ENCODE peak calls at places on chromosomes 2 and 18, in six cellular contexts. S is neuronal stem cell, M is suprapubic skin, H is H9, P is uterus, Y is kidney. W is an unnamed sample. For H3K4me1 and H3K9me3, the result is how much of the 10 kb centered on the place peaks cover.

GRCh38 chr2:150494234-150494913 is 6.9 kb upstream of the RND3 start:
- DNase-seq in S (no peak), M (no peak), H (no peak), P (no peak), Y (no peak), W (no peak)

GRCh38 chr2:161981016-161981415 is 93.0 kb downstream of the DPP4 start:
- DNase-seq in S (no peak), M (no peak), H (no peak), P (no peak), Y (no peak), W (no peak)

GRCh38 chr2:10043906-10044601 is 704 bp downstream of the KLF11 start:
- DNase-seq in S (peak), M (peak), H (peak), P (peak), Y (peak), W (peak)

GRCh38 chr2:214651451-214651850 is 158.0 kb downstream of the BARD1 start:
- DNase-seq in S (no peak), M (no peak), H (no peak), P (no peak), Y (no peak), W (no peak)

GRCh38 chr18:51463483-51464136 is 266.1 kb upstream of the MEX3C start:
- DNase-seq in S (no peak), M (no peak), H (no peak), P (no peak), Y (no peak), W (no peak)

GRCh38 chr2:64259301-64259700 is 115.1 kb upstream of the PELI1 start:
- DNase-seq in S (no peak), M (no peak), H (no peak), P (no peak), Y (no peak), W (no peak)

GRCh38 chr18:44725300-44726096 is 44.8 kb downstream of the SETBP1 start:
- DNase-seq in S (no peak), M (no peak), H (no peak), P (no peak), Y (peak), W (no peak)

GRCh38 chr2:120307482-120307881 is 38.5 kb upstream of the INHBB start:
- DNase-seq in S (no peak), M (no peak), H (no peak), P (peak), Y (no peak), W (no peak)

GRCh38 chr2:61898810-61899209 is 6.7 kb upstream of the COMMD1 start:
- DNase-seq in S (no peak), M (no peak), H (no peak), P (no peak), Y (no peak), W (no peak)

GRCh38 chr2:223967981-223968380 is 10.7 kb downstream of the MRPL44 start:
- DNase-seq in S (no peak), M (no peak), H (no peak), P (no peak), Y (no peak), W (no peak)

GRCh38 chr2:101120124-101120996 is 30.8 kb downstream of the TBC1D8 start:
- DNase-seq in S (no peak), M (peak), H (no peak), P (peak), Y (peak), W (no peak)

GRCh38 chr18:50507120-50507590 is 52.7 kb upstream of the MAPK4 start:
- DNase-seq in S (peak), M (no peak), H (peak), P (no peak), Y (peak), W (no peak)

GRCh38 chr2:182740681-182741080 is 24.6 kb downstream of the DNAJC10 start:
- DNase-seq in S (no peak), M (no peak), H (no peak), P (no peak), Y (no peak), W (no peak)

GRCh38 chr2:37997629-37998028 is 72.5 kb downstream of the RMDN2 start:
- DNase-seq in S (no peak), M (no peak), H (no peak), P (no peak), Y (no peak), W (no peak)

GRCh38 chr18:23560186-23560585 is 26.1 kb downstream of the NPC1 start:
- DNase-seq in S (no peak), M (no peak), H (no peak), P (no peak), Y (no peak), W (no peak)

GRCh38 chr18:62325806-62326645 is 916 bp downstream of the TNFRSF11A start:
- DNase-seq in S (no peak), M (no peak), H (no peak), P (no peak), Y (no peak), W (no peak)

GRCh38 chr2:67215214-67215613 is 181.9 kb upstream of the ETAA1 start:
- DNase-seq in S (no peak), M (no peak), H (peak), P (peak), Y (no peak), W (no peak)

GRCh38 chr2:187232749-187233148 is 215.3 kb downstream of the CALCRL start:
- DNase-seq in S (no peak), M (no peak), H (no peak), P (no peak), Y (no peak), W (no peak)

GRCh38 chr2:68466361-68466777 is 725 bp downstream of the FBXO48 start:
- DNase-seq in S (no peak), M (no peak), H (no peak), P (no peak), Y (no peak), W (no peak)

GRCh38 chr2:46260305-46260704 is 36.9 kb upstream of the EPAS1 start:
- DNase-seq in S (no peak), M (no peak), H (no peak), P (no peak), Y (no peak), W (no peak)

GRCh38 chr2:29187926-29188325 is 72.7 kb downstream of the CLIP4 start:
- DNase-seq in S (no peak), M (no peak), H (no peak), P (no peak), Y (no peak), W (no peak)

GRCh38 chr2:98884658-98885057 is 51.4 kb downstream of the CRACDL start:
- DNase-seq in S (no peak), M (peak), H (no peak), P (no peak), Y (no peak), W (no peak)

GRCh38 chr2:108579631-108580030 is 45.4 kb downstream of the LIMS1 start:
- DNase-seq in S (no peak), M (no peak), H (no peak), P (no peak), Y (peak), W (no peak)

GRCh38 chr2:10211822-10212438 is 89.4 kb downstream of the RRM2 start:
- DNase-seq in S (no peak), M (no peak), H (no peak), P (no peak), Y (no peak), W (no peak)

GRCh38 chr18:24396082-24396623 is 1.5 kb downstream of the OSBPL1A start:
- DNase-seq in S (no peak), M (no peak), H (no peak), P (no peak), Y (no peak), W (no peak)

GRCh38 chr2:75552222-75552621 is 8.5 kb downstream of the EVA1A start:
- DNase-seq in S (no peak), M (no peak), H (no peak), P (no peak), Y (no peak), W (no peak)

GRCh38 chr2:215929602-215930335 is 83.6 kb downstream of the MREG start:
- DNase-seq in S (no peak), M (no peak), H (no peak), P (no peak), Y (no peak), W (no peak)

GRCh38 chr2:54499666-54500065 is 43.5 kb downstream of the SPTBN1 start:
- DNase-seq in S (no peak), M (no peak), H (no peak), P (peak), Y (no peak), W (no peak)

GRCh38 chr2:235728401-235729181 is 234.7 kb downstream of the AGAP1 start:
- DNase-seq in S (no peak), M (no peak), H (no peak), P (no peak), Y (no peak), W (no peak)

GRCh38 chr2:47512581-47513083 is 109.7 kb downstream of the MSH2 start:
- DNase-seq in S (no peak), M (no peak), H (no peak), P (no peak), Y (no peak), W (no peak)

GRCh38 chr2:216287251-216287650 is 85.0 kb downstream of the MARCHF4 start:
- DNase-seq in S (no peak), M (no peak), H (no peak), P (no peak), Y (no peak), W (no peak)

GRCh38 chr18:24248359-24248758 is 109.5 kb downstream of the CABYR start:
- DNase-seq in S (no peak), M (no peak), H (no peak), P (no peak), Y (no peak), W (no peak)

GRCh38 chr2:190123956-190124355 is 61.4 kb upstream of the MSTN start:
- DNase-seq in S (no peak), M (no peak), H (no peak), P (no peak), Y (no peak), W (no peak)

GRCh38 chr2:239312741-239313246 is 88.0 kb downstream of the HDAC4 start:
- DNase-seq in S (no peak), M (peak), H (no peak), P (peak), Y (peak), W (peak)

GRCh38 chr18:55400590-55401274 is 187.3 kb downstream of the TCF4 start:
- DNase-seq in S (no peak), M (no peak), H (no peak), P (no peak), Y (no peak), W (no peak)

GRCh38 chr2:241314181-241314932 is 1.1 kb downstream of the HDLBP start:
- DNase-seq in S (no peak), M (no peak), H (no peak), P (no peak), Y (no peak), W (no peak)

GRCh38 chr2:85549826-85550225 is 10.9 kb downstream of the MAT2A start:
- DNase-seq in S (no peak), M (no peak), H (no peak), P (peak), Y (no peak), W (no peak)

DNA sequence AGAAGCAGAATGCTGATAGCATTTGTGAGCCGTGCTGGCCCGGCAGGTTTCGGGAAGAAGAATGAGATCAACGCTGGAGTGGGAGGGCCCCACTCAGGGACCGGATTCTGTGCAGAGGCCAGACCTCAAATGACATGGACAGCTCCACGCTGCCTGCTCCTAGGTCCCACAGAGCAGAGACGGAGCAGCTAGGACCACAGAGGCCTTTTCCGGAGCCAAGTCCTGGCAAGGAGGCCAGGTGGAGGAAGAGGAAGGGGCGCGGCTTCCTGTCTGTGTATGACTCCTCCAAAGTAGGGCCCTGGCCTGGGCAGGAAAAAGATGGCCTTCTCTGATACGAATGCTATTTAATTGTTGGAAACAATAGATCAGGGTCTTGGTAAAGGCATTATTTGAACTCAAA is 139.9 kb downstream of the LRRC30 start:
- DNase-seq in S (no peak), M (no peak), H (no peak), P (peak), Y (peak), W (no peak)
- H3K27ac ChIP-seq in S (no peak), M (no peak), H (no peak), P (peak), Y (no peak), W (no peak)

GRCh38 chr2:207409525-207409924 is 120.2 kb upstream of the CREB1 start:
- DNase-seq in S (no peak), M (no peak), H (no peak), P (no peak), Y (no peak), W (no peak)
- H3K4me1 ChIP-seq in S (under half), M (under half), H (under half), P (under half), Y (under half), W (under half)

GRCh38 chr2:575728-576237 is 101.4 kb downstream of the TMEM18 start:
- DNase-seq in S (no peak), M (no peak), H (no peak), P (peak), Y (no peak), W (peak)
- H3K9me3 ChIP-seq in S (under half), M (under half), H (under half), P (under half), Y (under half), W (under half)

GRCh38 chr2:160028431-160029269 is 33.8 kb downstream of the PLA2R1 start:
- DNase-seq in S (no peak), M (no peak), H (no peak), P (no peak), Y (no peak), W (no peak)
- H3K27ac ChIP-seq in S (no peak), M (no peak), H (no peak), P (peak), Y (no peak), W (no peak)

GRCh38 chr2:219457784-219458369 is 23.2 kb downstream of the SPEG start:
- DNase-seq in S (no peak), M (no peak), H (no peak), P (no peak), Y (peak), W (no peak)

GRCh38 chr2:219458996-219459395 is 24.4 kb downstream of the SPEG start:
- DNase-seq in S (no peak), M (no peak), H (no peak), P (no peak), Y (peak), W (no peak)

GRCh38 chr2:219461061-219461514 is 26.4 kb downstream of the SPEG start:
- DNase-seq in S (no peak), M (no peak), H (peak), P (peak), Y (no peak), W (no peak)

GRCh38 chr2:219460424-219460926 is 25.8 kb downstream of the SPEG start:
- DNase-seq in S (peak), M (no peak), H (peak), P (peak), Y (peak), W (no peak)

DNA sequence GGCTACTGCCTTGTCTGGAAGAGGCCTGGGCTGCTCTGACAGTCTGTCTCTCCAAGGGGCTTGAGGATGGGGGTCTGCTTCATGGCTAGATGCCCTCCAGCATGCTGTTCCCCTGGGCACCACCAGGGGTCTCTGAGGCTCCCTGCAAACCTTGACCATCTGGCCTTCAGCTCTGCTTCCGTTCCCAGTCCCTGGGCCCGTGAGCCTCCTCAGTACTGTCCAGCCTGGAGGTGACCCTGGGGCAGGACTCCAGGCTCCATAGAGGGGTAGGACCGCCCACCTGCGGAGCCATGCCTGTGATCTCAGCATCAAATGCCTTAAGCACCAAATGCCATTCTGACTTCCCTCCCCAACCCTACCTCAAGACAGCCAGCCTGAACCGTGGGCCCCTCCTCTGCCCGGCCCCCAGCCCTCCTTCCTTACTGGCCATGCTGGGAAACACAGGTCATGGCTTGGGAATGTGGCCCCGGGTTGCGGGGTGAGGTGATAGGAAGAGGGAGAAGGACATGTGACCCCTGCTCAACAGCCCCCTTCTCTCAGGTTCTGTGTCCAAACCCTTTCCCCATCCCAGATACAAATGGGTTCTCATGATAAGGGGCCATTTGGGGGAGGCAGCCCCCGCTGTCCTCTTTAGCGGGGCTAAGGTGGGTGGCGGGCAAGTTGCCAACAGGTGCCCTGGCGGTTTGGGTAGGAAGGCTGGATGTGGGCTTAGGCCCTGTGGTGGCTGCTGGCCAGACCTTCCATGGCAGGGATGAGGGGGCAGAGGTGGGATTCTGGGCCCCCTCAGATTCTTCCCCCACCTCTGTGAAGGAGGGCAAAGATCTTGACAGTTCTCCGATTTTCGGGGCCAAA is 25.0 kb downstream of the SPEG start:
- DNase-seq in S (peak), M (no peak), H (peak), P (peak), Y (peak), W (no peak)
- H3K4me1 ChIP-seq in S (under half), M (under half), H (under half), P (under half), Y (under half), W (half or more)

DNA sequence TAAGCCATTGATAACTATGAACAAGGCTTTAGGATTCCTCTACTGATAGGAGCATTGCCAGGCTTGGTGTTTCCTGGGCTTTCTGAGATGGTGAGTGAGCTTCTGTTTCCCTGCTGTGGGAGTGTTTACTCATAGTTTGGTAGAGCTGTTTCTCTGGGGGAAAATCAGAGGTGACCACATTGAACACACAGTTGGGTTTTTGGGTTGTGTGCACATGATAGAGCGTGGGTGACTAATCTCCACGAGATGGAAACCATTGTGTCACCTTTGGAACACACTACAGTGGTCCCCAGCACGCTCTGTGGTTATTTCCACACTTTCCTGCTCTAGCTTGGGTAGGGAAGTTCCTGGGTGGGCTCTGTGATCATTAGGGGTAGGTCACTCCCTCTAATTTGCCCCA is 5.4 kb downstream of the IL1R1 start:
- DNase-seq in S (no peak), M (no peak), H (no peak), P (no peak), Y (no peak), W (no peak)
- H3K9me3 ChIP-seq in S (under half), M (under half), H (under half), P (under half), Y (under half), W (under half)

DNA sequence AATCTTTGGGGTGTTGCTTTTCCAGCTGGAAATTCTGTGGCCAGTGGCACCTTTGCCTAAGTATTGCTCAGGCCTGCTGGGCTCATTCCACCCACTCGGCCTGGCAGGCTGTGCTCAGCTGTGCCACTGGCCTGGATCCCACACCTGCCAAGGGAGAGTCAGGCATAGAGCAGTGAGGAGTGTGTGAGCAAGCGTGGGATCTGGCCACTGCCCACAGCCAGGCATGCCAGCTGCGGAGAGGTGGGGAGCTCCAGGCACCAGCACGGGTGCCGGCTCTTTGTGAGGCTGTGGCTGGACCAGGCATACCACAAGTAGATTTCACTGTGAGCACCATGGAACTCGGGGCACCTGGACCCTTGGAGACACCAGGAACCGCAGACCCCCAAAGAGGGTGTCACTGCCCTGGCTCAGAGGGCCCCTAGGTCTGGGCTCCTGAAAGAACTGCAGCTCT is 118.1 kb upstream of the MAP2 start:
- DNase-seq in S (no peak), M (no peak), H (peak), P (no peak), Y (no peak), W (no peak)
- H3K27ac ChIP-seq in S (no peak), M (no peak), H (peak), P (no peak), Y (no peak), W (no peak)

GRCh38 chr2:43224571-43225092 is 1.8 kb downstream of the ZFP36L2 start:
- DNase-seq in S (no peak), M (no peak), H (no peak), P (no peak), Y (peak), W (no peak)

GRCh38 chr2:43221660-43222471 is 4.5 kb downstream of the ZFP36L2 start:
- DNase-seq in S (peak), M (peak), H (peak), P (peak), Y (peak), W (peak)

GRCh38 chr2:43224131-43224570 is 2.3 kb downstream of the ZFP36L2 start:
- DNase-seq in S (peak), M (peak), H (peak), P (peak), Y (peak), W (no peak)

GRCh38 chr2:43222472-43223146 is 3.8 kb downstream of the ZFP36L2 start:
- DNase-seq in S (no peak), M (no peak), H (no peak), P (no peak), Y (no peak), W (no peak)

DNA sequence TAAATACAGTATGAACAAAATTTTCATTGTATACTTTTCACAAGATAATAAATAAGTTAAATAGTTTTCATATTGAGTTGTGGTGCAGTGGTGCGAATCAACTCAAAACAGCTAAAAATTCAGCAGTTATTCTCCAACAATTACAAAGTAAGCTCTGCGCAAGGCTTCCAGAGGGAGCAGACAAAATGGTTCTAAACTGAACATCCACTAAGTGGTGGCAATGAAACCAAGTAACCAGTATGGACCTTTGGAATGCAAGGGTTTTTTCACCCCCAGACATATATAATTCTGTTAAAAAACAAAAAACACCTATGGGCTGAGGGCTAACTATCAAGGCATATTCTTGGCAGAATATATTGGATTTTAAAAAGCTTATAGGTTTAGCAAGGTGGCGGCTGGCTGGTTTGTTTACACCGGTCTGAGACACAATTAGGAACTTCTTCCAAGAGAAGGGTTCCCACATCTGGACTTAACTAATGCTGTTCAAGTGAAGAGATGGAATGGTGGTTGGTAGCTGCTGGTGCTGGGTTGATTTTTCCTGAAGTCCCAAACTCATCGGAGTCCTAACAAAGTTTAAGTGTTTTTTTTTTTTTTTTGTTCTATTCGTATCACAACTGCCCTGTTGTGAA is 2.9 kb downstream of the ZFP36L2 start:
- DNase-seq in S (no peak), M (no peak), H (no peak), P (no peak), Y (peak), W (no peak)
- H3K4me1 ChIP-seq in S (under half), M (half or more), H (under half), P (under half), Y (under half), W (under half)